ENCODE peak calls at places on chromosomes 1 and 21, in seven cellular contexts. G is transverse colon, N is NB4, Q is adrenal gland, M is HCT116, U is K562, B is breast epithelium. X is an unnamed sample.

GRCh38 chr21:28444131-28444530 is 548.5 kb downstream of the LTN1 start:
- DNase-seq in U (no peak), B (no peak), M (no peak), G (no peak), Q (no peak), N (no peak), X (no peak)

GRCh38 chr1:109615879-109616278 is 3.5 kb downstream of the GNAT2 start:
- DNase-seq in M (no peak), N (peak), G (no peak), U (no peak), B (no peak), Q (peak), X (no peak)

GRCh38 chr1:216749219-216749618 is 26.0 kb upstream of the ESRRG start:
- DNase-seq in U (no peak), G (no peak), M (no peak), Q (no peak), B (no peak), N (no peak), X (peak)

GRCh38 chr21:43867936-43868335 is 2.9 kb downstream of the AGPAT3 start:
- DNase-seq in B (no peak), G (no peak), M (no peak), Q (no peak), N (no peak), U (no peak), X (peak)

GRCh38 chr1:74819062-74819461 is 86.1 kb downstream of the TYW3 start:
- DNase-seq in M (no peak), Q (no peak), B (no peak), N (no peak), U (no peak), G (no peak), X (no peak)

GRCh38 chr1:40692429-40692905 is 963 bp downstream of the NFYC start:
- DNase-seq in Q (no peak), U (no peak), M (no peak), G (no peak), N (no peak), B (no peak), X (no peak)

GRCh38 chr1:235919127-235919796 is 52.6 kb upstream of the LYST start:
- DNase-seq in B (no peak), U (no peak), Q (no peak), G (no peak), M (no peak), N (no peak), X (no peak)

GRCh38 chr1:65265296-65266271 is 43.8 kb upstream of the DNAJC6 start:
- DNase-seq in U (no peak), N (no peak), Q (peak), M (no peak), G (peak), B (no peak), X (peak)

GRCh38 chr1:10338611-10339010 is 60.3 kb upstream of the PGD start:
- DNase-seq in G (no peak), N (no peak), M (no peak), B (no peak), Q (no peak), U (no peak), X (no peak)

GRCh38 chr1:22910986-22911651 is 61.5 kb downstream of the LACTBL1 start:
- DNase-seq in U (no peak), B (no peak), G (no peak), M (no peak), Q (no peak), N (no peak), X (no peak)

GRCh38 chr1:6743189-6744101 is 41.8 kb upstream of the CAMTA1 start:
- DNase-seq in G (peak), Q (peak), U (no peak), B (peak), N (peak), M (no peak), X (peak)

GRCh38 chr1:22285545-22286396 is 142.9 kb upstream of the WNT4 start:
- DNase-seq in Q (peak), B (peak), G (no peak), U (peak), N (no peak), M (no peak), X (no peak)

GRCh38 chr1:206683313-206683712 is 1.4 kb upstream of the MAPKAPK2 start:
- DNase-seq in M (no peak), N (no peak), G (no peak), B (no peak), U (no peak), Q (no peak), X (no peak)

GRCh38 chr1:236173174-236173767 is 30.9 kb downstream of the GPR137B start:
- DNase-seq in B (no peak), G (no peak), M (no peak), Q (no peak), U (no peak), N (no peak), X (no peak)

GRCh38 chr1:235161685-235162327 is 756 bp upstream of the RBM34 start:
- DNase-seq in M (no peak), G (no peak), Q (no peak), U (no peak), N (peak), B (no peak), X (no peak)

GRCh38 chr1:211842518-211842917 is 12.0 kb upstream of the LPGAT1 start:
- DNase-seq in B (no peak), G (no peak), U (no peak), Q (no peak), M (no peak), N (no peak), X (no peak)

GRCh38 chr1:86423473-86423872 is 498 bp upstream of the CLCA2 start:
- DNase-seq in B (no peak), G (no peak), Q (peak), N (no peak), U (no peak), M (no peak), X (no peak)

GRCh38 chr21:16770279-16770678 is 742.6 kb upstream of the CXADR start:
- DNase-seq in Q (no peak), M (no peak), G (no peak), B (no peak), U (no peak), N (no peak), X (no peak)

GRCh38 chr21:26199471-26199870 is 28.9 kb upstream of the APP start:
- DNase-seq in B (no peak), N (no peak), U (no peak), G (no peak), Q (no peak), M (no peak), X (no peak)

GRCh38 chr21:36384885-36385232 is 333 bp upstream of the CHAF1B start:
- DNase-seq in U (no peak), G (no peak), Q (no peak), M (no peak), N (no peak), B (no peak), X (no peak)

GRCh38 chr1:30280572-30280971 is 442.8 kb downstream of the MATN1 start:
- DNase-seq in N (no peak), M (no peak), U (no peak), Q (no peak), G (no peak), B (no peak), X (no peak)

GRCh38 chr1:37728416-37728815 is 36.1 kb downstream of the CDCA8 start:
- DNase-seq in U (no peak), B (no peak), Q (no peak), M (no peak), G (no peak), N (no peak), X (no peak)

GRCh38 chr21:45378258-45378966 is 26.6 kb upstream of the COL18A1 start:
- DNase-seq in N (no peak), Q (no peak), M (no peak), B (no peak), U (no peak), G (no peak), X (peak)

GRCh38 chr1:150564051-150564991 is 15.1 kb downstream of the MCL1 start:
- DNase-seq in B (peak), N (no peak), M (no peak), G (peak), Q (no peak), U (no peak), X (no peak)
- TF ChIP-seq POLR2A in B (peak), N (no peak), M (no peak), G (no peak), Q (no peak), U (no peak), X (no peak)

GRCh38 chr1:7853341-7854026 is 619 bp upstream of the UTS2 start:
- DNase-seq in M (no peak), N (no peak), B (no peak), Q (no peak), G (no peak), U (no peak), X (no peak)

GRCh38 chr1:7857951-7858350 is 5.1 kb upstream of the UTS2 start:
- DNase-seq in M (no peak), Q (no peak), B (no peak), N (no peak), G (no peak), U (no peak), X (no peak)

GRCh38 chr1:7859406-7859805 is 6.5 kb upstream of the UTS2 start:
- DNase-seq in B (no peak), G (no peak), U (no peak), Q (no peak), M (no peak), N (no peak), X (no peak)

GRCh38 chr1:7857000-7857399 is 4.1 kb upstream of the UTS2 start:
- DNase-seq in M (no peak), N (no peak), G (no peak), Q (no peak), U (no peak), B (no peak), X (no peak)

GRCh38 chr1:7856345-7856744 is 3.5 kb upstream of the UTS2 start:
- DNase-seq in G (no peak), M (no peak), B (no peak), N (peak), U (no peak), Q (no peak), X (no peak)
- TF ChIP-seq CTCF in G (no peak), M (no peak), B (no peak), N (peak), U (peak), Q (no peak), X (no peak)

GRCh38 chr21:34882719-34883131 is 166.4 kb downstream of the RUNX1 start:
- DNase-seq in B (no peak), M (no peak), U (no peak), Q (no peak), G (no peak), N (peak), X (no peak)
- H3K4me3 ChIP-seq in B (peak), M (peak), U (peak), Q (no peak), G (no peak), N (peak), X (peak)

DNA sequence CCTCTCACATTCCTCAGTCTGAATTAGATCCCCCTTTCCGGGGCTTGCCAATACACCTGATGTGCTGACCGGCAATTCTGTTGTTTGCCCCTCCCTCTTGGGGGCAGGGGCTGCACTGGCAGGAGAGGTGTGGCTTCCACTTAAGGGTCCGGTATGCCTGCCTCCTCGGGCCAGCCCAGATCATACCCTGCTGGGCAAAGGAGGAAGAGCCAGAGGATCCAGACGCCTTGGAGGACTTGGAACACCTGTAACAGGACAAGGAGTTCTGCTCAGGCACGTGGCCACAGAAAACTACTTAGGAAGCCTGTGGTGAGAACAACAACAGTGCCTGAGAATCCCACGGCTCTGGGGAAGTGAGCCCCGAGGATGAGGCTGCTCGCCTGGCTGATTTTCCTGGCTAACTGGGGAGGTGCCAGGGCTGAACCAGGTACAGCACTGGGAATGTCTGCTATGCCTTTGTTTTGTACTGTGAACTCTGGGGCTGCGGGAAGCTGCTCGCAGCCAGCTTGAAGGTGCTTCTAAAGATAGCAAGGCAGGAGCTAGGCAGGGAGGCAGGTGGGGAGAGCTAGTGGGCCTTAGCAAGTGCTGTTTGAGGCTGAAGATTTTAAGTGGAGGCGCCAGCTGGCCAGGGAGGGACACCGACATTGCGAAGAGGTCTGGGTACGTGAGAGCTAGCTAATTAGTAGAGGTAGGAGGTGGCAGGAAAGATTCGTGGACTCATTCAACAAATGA is at the start of gene SMPDL3B:
- DNase-seq in M (peak), U (peak), B (peak), Q (no peak), N (peak), G (peak), X (no peak)
- TF ChIP-seq POLR2A in M (no peak), U (no peak), B (no peak), Q (no peak), N (no peak), G (peak), X (no peak)

X was measured in heart left ventricle.